ENCODE peak calls at places on chromosomes 5 and 9, in nine cellular contexts. N is heart right ventricle, Z is psoas muscle, L is HFF-Myc, O is GM12865, H is pancreas, J is IMR-90, Y is suprapubic skin, D is upper lobe of right lung. I is an unnamed sample.

GRCh38 chr5:176778921-176779465 is 31.4 kb upstream of the UNC5A start:
- DNase-seq in Z (no peak), N (no peak), Y (peak), D (peak), O (no peak), J (no peak), L (no peak), H (no peak), I (peak)

GRCh38 chr9:3880851-3881250 is 355.1 kb upstream of the RFX3 start:
- DNase-seq in D (no peak), L (no peak), H (no peak), Y (no peak), N (no peak), J (peak), O (no peak), Z (no peak), I (no peak)

GRCh38 chr5:133653602-133653995 is 41.3 kb upstream of the FSTL4 start:
- DNase-seq in D (no peak), J (no peak), Y (no peak), Z (no peak), N (no peak), L (no peak), H (no peak), O (no peak), I (no peak)

GRCh38 chr5:13987843-13988464 is 43.5 kb upstream of the DNAH5 start:
- DNase-seq in L (peak), H (no peak), D (no peak), J (peak), Y (no peak), Z (no peak), N (no peak), O (peak), I (peak)

GRCh38 chr5:113031557-113031956 is 55.0 kb downstream of the DCP2 start:
- DNase-seq in Z (no peak), L (no peak), J (no peak), H (no peak), N (no peak), Y (no peak), O (no peak), D (no peak), I (no peak)

GRCh38 chr9:94441796-94442195 is 113.1 kb upstream of the PCAT7 start:
- DNase-seq in H (no peak), L (no peak), N (no peak), D (no peak), Z (no peak), J (no peak), O (no peak), Y (no peak), I (no peak)

GRCh38 chr9:444528-444927 is 229.9 kb downstream of the DOCK8 start:
- DNase-seq in J (no peak), D (no peak), Z (no peak), H (no peak), O (no peak), L (no peak), N (no peak), Y (no peak), I (no peak)

GRCh38 chr9:123084256-123084655 is 50.8 kb downstream of the GPR21 start:
- DNase-seq in D (no peak), O (no peak), Y (no peak), H (no peak), N (no peak), L (no peak), Z (no peak), J (no peak), I (no peak)

GRCh38 chr9:93184439-93185221 is 691 bp downstream of the WNK2 start:
- DNase-seq in Y (peak), N (peak), L (no peak), J (no peak), O (no peak), D (no peak), H (peak), Z (no peak), I (no peak)

GRCh38 chr9:2013688-2014087 is 1.5 kb upstream of the SMARCA2 start:
- DNase-seq in O (no peak), N (no peak), H (no peak), Y (no peak), D (no peak), J (peak), Z (no peak), L (no peak), I (no peak)

GRCh38 chr9:36787709-36788108 is 215.0 kb downstream of the MELK start:
- DNase-seq in Y (no peak), N (no peak), L (no peak), J (no peak), H (no peak), D (no peak), Z (no peak), O (no peak), I (no peak)

GRCh38 chr5:129771058-129771838 is 23.4 kb downstream of the MINAR2 start:
- DNase-seq in H (peak), L (no peak), O (peak), Z (no peak), N (no peak), D (no peak), J (peak), Y (no peak), I (no peak)

GRCh38 chr5:154756203-154756870 is 1.2 kb downstream of the LARP1 start:
- DNase-seq in N (peak), D (peak), J (no peak), L (no peak), H (peak), Y (peak), O (peak), Z (peak), I (no peak)

GRCh38 chr5:143977891-143978448 is 166.0 kb downstream of the HMHB1 start:
- DNase-seq in Y (no peak), J (no peak), O (no peak), H (no peak), L (no peak), N (no peak), D (no peak), Z (no peak), I (no peak)

GRCh38 chr5:134964359-134965270 is 3.1 kb upstream of the CATSPER3 start:
- DNase-seq in J (no peak), H (no peak), D (no peak), Y (no peak), O (no peak), L (no peak), Z (no peak), N (no peak), I (no peak)

DNA sequence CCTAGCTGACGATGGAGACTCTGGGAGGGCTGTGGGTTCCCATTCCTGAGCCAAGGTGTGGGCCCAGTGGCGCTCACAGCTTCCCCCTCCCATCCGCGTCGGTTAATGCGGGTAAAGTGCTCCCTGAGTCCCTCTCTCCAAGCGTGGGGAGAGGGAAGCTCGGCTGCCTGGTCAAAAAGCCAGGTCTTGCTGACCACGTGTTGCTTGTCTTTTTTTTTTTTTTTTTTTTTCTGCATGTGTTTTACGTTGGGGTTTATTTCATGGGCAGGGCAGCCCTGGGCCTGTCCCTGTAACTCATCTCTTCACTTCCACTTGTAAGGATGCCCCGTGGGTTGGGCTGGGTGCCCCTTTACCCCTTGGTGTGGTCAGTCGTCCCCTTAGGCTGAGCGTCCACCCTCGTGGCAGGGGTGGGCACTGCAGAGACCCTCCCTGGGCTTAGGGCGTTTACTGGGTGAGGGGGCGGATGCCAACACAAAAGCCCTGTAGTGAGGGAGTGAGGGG is 11.9 kb downstream of the NKD2 start:
- DNase-seq in Y (no peak), O (no peak), D (no peak), N (peak), L (no peak), H (peak), J (no peak), Z (peak), I (no peak)
- H3K4me3 ChIP-seq in Y (no peak), O (no peak), D (no peak), N (no peak), L (no peak), H (no peak), J (no peak), Z (no peak), I (no peak)

DNA sequence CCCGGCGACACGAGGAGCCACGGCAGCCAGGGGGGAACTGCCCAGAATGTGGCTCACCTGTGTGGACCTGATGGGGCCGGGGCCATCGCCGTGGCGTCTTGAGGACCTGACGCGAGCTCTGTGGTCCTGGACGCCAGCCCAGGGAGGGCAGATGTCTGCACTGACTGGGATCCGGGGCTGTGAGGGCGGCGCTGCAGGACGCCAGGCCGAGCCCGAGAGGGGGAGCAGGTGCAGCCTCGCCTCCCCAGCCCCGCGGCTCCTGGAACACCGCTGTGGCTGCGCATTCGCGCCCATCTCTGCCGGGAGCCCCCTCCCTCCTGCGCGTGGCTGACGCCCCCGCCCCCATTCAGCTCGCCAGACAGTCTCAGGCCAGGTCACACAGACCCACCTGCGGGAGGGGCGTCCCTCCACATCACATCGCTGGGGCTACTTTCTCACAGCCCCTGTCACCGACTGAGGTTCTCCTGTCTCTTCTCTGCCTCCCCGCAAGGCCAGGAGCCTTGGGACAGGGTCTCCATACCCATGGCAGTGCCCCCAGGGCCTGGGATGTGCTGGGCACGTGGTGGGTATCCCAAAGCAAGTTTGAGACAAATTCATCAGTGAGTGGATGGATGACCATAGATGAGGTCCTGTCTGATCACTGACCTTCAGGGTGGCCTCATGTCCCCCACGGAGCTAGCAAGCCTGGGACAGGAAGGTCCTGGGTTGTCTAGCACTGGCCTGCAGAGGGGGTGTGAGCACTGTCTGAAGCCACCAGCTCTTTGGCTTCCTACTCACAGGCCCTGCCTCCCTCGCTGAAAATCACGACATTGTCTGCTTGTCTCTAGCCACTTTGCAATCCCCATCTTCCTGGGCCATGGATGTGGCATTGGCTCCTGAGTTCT is 47.3 kb downstream of the RASGEF1C start:
- DNase-seq in Y (no peak), L (no peak), H (no peak), N (no peak), Z (no peak), J (no peak), O (no peak), D (no peak), I (peak)
- TF ChIP-seq CTCF in Y (no peak), L (peak), H (no peak), N (no peak), Z (no peak), J (no peak), O (no peak), D (peak), I (no peak)

DNA sequence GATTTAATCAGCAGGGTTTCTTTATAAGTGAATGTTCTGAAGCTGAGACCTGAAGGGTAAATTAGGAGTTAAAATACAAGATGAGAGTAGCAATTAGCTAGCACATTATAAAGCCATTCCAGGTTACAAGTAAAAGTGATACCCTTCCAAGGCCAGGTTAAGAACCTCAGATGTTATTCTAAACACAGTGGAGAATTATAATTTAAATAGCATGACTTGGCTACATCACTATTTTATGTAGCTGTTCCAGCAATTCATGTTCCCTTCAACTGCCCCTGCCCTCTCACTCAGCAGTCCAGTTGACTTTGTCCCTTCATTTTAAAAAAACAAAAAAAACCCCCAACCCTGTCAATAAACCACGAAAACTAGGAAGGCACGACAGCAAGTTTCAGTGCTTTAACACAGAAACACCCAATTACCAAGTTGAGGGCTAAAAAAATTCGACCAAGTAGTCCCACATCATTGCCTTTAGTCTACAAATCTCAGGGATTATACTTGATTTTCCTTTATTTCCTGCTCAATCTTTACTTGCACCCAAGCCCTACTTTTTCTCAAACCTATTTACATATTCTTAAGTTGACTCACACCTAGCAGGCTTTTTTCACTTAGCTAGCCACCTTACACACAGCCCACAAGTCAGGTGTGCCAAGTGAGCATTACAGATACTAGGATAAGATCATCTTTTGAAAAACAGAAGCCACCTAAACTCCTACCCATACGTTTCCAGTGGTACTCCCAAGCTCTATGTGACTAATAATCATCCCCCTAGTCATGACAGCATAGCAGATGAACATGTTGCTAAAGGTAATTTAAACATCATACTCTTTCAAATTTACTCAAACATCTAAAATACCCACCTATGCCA is 3.4 kb downstream of the RPL37 start:
- DNase-seq in H (no peak), J (peak), Y (no peak), N (no peak), L (no peak), D (no peak), O (peak), Z (no peak), I (no peak)
- H3K4me3 ChIP-seq in H (no peak), J (no peak), Y (no peak), N (no peak), L (peak), D (no peak), O (no peak), Z (no peak), I (no peak)

GRCh38 chr9:107927276-107927675 is 437.7 kb upstream of the KLF4 start:
- DNase-seq in D (no peak), N (no peak), Z (no peak), H (no peak), J (no peak), L (no peak), Y (no peak), O (no peak), I (no peak)

GRCh38 chr9:107928701-107929371 is 439.3 kb upstream of the KLF4 start:
- DNase-seq in Y (peak), D (no peak), J (no peak), L (no peak), O (no peak), H (no peak), Z (peak), N (no peak), I (no peak)

GRCh38 chr9:107931071-107931715 is 441.6 kb upstream of the KLF4 start:
- DNase-seq in L (no peak), D (no peak), Y (no peak), O (no peak), N (no peak), Z (no peak), H (no peak), J (no peak), I (no peak)

GRCh38 chr9:107932036-107932435 is 442.5 kb upstream of the KLF4 start:
- DNase-seq in J (peak), H (no peak), Y (no peak), D (no peak), L (no peak), Z (no peak), N (no peak), O (no peak), I (no peak)

DNA sequence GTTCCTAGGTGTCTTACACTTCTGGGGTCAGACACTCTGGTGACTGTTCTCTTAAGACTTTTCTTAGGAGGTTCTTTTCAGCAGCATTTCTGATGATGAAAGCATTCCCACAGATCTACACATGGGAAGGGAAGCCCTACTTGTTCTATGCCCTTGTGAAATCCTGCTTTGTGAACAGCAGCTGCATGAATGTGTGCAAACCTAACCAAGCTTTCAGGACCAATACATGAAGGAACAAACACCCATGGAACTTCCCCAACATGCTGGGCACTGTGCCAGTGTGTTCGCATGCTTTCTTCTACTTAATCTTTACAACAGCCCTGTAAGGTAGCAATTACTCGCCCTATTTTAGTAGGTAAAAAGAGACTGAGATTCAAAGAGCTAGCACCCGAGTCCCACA is 439.9 kb upstream of the KLF4 start:
- DNase-seq in Y (peak), L (no peak), J (peak), D (peak), N (peak), H (no peak), Z (peak), O (peak), I (peak)
- TF ChIP-seq CTCF in Y (no peak), L (no peak), J (no peak), D (no peak), N (no peak), H (no peak), Z (no peak), O (no peak), I (no peak)

GRCh38 chr5:138543730-138544104 is 681 bp upstream of the ETF1 start:
- DNase-seq in L (no peak), N (no peak), H (no peak), O (no peak), Z (no peak), D (no peak), Y (no peak), J (no peak), I (no peak)

GRCh38 chr5:138549414-138549813 is 6.4 kb upstream of the ETF1 start:
- DNase-seq in H (no peak), Y (no peak), Z (no peak), L (no peak), J (no peak), N (no peak), D (no peak), O (no peak), I (no peak)

GRCh38 chr5:138542956-138543729 is at the start of gene ETF1:
- DNase-seq in Y (peak), N (peak), L (peak), D (peak), H (peak), Z (peak), J (peak), O (peak), I (peak)

GRCh38 chr5:138544171-138545134 is 1.4 kb upstream of the ETF1 start:
- DNase-seq in L (no peak), D (no peak), Z (peak), J (peak), O (peak), N (no peak), H (peak), Y (no peak), I (no peak)

GRCh38 chr5:138545919-138546562 is 3.0 kb upstream of the ETF1 start:
- DNase-seq in O (no peak), N (no peak), Y (no peak), H (no peak), Z (no peak), D (no peak), L (no peak), J (peak), I (no peak)
- H3K4me3 ChIP-seq in O (no peak), N (no peak), Y (no peak), H (no peak), Z (peak), D (no peak), L (no peak), J (no peak), I (no peak)

GRCh38 chr9:89683626-89684025 is 78.8 kb downstream of the GADD45G start:
- DNase-seq in H (no peak), O (no peak), D (no peak), Z (no peak), Y (no peak), N (no peak), J (no peak), L (no peak), I (no peak)

GRCh38 chr9:89684218-89684617 is 79.4 kb downstream of the GADD45G start:
- DNase-seq in H (no peak), J (no peak), Z (no peak), N (no peak), L (no peak), D (no peak), Y (no peak), O (no peak), I (no peak)

GRCh38 chr9:89685698-89686097 is 80.9 kb downstream of the GADD45G start:
- DNase-seq in D (no peak), Y (no peak), J (no peak), O (no peak), Z (no peak), L (no peak), H (no peak), N (no peak), I (no peak)

GRCh38 chr9:89686134-89686533 is 81.3 kb downstream of the GADD45G start:
- DNase-seq in J (no peak), O (no peak), Z (no peak), H (peak), N (no peak), Y (no peak), D (no peak), L (no peak), I (no peak)

GRCh38 chr9:89684912-89685636 is 80.3 kb downstream of the GADD45G start:
- DNase-seq in H (peak), L (no peak), J (no peak), O (no peak), Z (peak), N (peak), D (no peak), Y (no peak), I (no peak)
- TF ChIP-seq CTCF in H (no peak), L (no peak), J (no peak), O (no peak), Z (no peak), N (no peak), D (no peak), Y (no peak), I (no peak)